ENCODE peak calls at places on chromosomes 2 and 18, in ten cellular contexts. One of them, this sample, is unnamed.
A peak's percentile ranks its signal among the peaks of the same experiment; 100 is the strongest.

GRCh38 chr2:227360351-227360750 is 18.8 kb downstream of the TM4SF20 start:
- DNase-seq in BE2C: no peak
- DNase-seq in choroid plexus epithelial cell: peak; percentile 78
- DNase-seq in left ventricle myocardium inferior: no peak
- DNase-seq in GM23338: no peak
- DNase-seq in H1: no peak
- DNase-seq in AG04449: no peak
- DNase-seq in ovary: no peak
- DNase-seq in lower lobe of right lung: no peak
- DNase-seq in fibroblast of lung: no peak
- DNase-seq in this sample: no peak

GRCh38 chr2:237568121-237568660 is 1.8 kb downstream of the PRLH start:
- DNase-seq in choroid plexus epithelial cell: no peak
- DNase-seq in AG04449: no peak
- DNase-seq in H1: no peak
- DNase-seq in ovary: peak; percentile 24
- DNase-seq in left ventricle myocardium inferior: no peak
- DNase-seq in BE2C: no peak
- DNase-seq in fibroblast of lung: no peak
- DNase-seq in GM23338: no peak
- DNase-seq in lower lobe of right lung: no peak
- DNase-seq in this sample: peak; percentile 73

GRCh38 chr2:1633936-1634587 is 110.3 kb downstream of the PXDN start:
- DNase-seq in choroid plexus epithelial cell: no peak
- DNase-seq in H1: no peak
- DNase-seq in BE2C: no peak
- DNase-seq in lower lobe of right lung: no peak
- DNase-seq in GM23338: no peak
- DNase-seq in left ventricle myocardium inferior: no peak
- DNase-seq in AG04449: no peak
- DNase-seq in fibroblast of lung: no peak
- DNase-seq in ovary: peak; percentile 25
- DNase-seq in this sample: no peak

GRCh38 chr18:54119524-54120019 is 104.9 kb downstream of the MBD2 start:
- DNase-seq in GM23338: peak; percentile 88
- DNase-seq in BE2C: peak; percentile 5
- DNase-seq in choroid plexus epithelial cell: peak; percentile 87
- DNase-seq in H1: peak; percentile 54
- DNase-seq in fibroblast of lung: peak; percentile 51
- DNase-seq in left ventricle myocardium inferior: no peak
- DNase-seq in lower lobe of right lung: no peak
- DNase-seq in ovary: no peak
- DNase-seq in AG04449: no peak
- DNase-seq in this sample: no peak

GRCh38 chr2:9191044-9191481 is 15.5 kb upstream of the ASAP2 start:
- DNase-seq in GM23338: peak; percentile 59
- DNase-seq in ovary: peak; percentile 81
- DNase-seq in lower lobe of right lung: peak; percentile 66
- DNase-seq in fibroblast of lung: peak; percentile 98
- DNase-seq in choroid plexus epithelial cell: peak; percentile 89
- DNase-seq in H1: no peak
- DNase-seq in AG04449: peak; percentile 78
- DNase-seq in left ventricle myocardium inferior: peak; percentile 79
- DNase-seq in BE2C: peak; percentile 50
- DNase-seq in this sample: peak; percentile 96

GRCh38 chr2:41791523-41791922 is 256.3 kb upstream of the PKDCC start:
- DNase-seq in fibroblast of lung: peak; percentile 20
- DNase-seq in GM23338: peak; percentile 60
- DNase-seq in left ventricle myocardium inferior: peak; percentile 18
- DNase-seq in ovary: peak; percentile 54
- DNase-seq in AG04449: no peak
- DNase-seq in H1: no peak
- DNase-seq in lower lobe of right lung: no peak
- DNase-seq in BE2C: no peak
- DNase-seq in choroid plexus epithelial cell: peak; percentile 52
- DNase-seq in this sample: no peak

GRCh38 chr2:200077210-200077650 is 121.8 kb downstream of the MAIP1 start:
- DNase-seq in BE2C: no peak
- DNase-seq in GM23338: no peak
- DNase-seq in lower lobe of right lung: no peak
- DNase-seq in choroid plexus epithelial cell: peak; percentile 91
- DNase-seq in H1: no peak
- DNase-seq in fibroblast of lung: peak; percentile 79
- DNase-seq in AG04449: peak; percentile 85
- DNase-seq in left ventricle myocardium inferior: no peak
- DNase-seq in ovary: no peak
- DNase-seq in this sample: no peak

GRCh38 chr2:30662268-30663131 is 144.7 kb downstream of the CAPN13 start:
- DNase-seq in GM23338: no peak
- DNase-seq in AG04449: no peak
- DNase-seq in ovary: no peak
- DNase-seq in left ventricle myocardium inferior: no peak
- DNase-seq in choroid plexus epithelial cell: peak; percentile 34
- DNase-seq in BE2C: no peak
- DNase-seq in lower lobe of right lung: no peak
- DNase-seq in H1: peak; percentile 16
- DNase-seq in fibroblast of lung: peak; percentile 84
- DNase-seq in this sample: no peak

GRCh38 chr2:180040146-180040925 is 33.2 kb upstream of the CWC22 start:
- DNase-seq in lower lobe of right lung: no peak
- DNase-seq in choroid plexus epithelial cell: peak; percentile 95
- DNase-seq in H1: no peak
- DNase-seq in GM23338: no peak
- DNase-seq in left ventricle myocardium inferior: no peak
- DNase-seq in ovary: no peak
- DNase-seq in fibroblast of lung: peak; percentile 98
- DNase-seq in AG04449: peak; percentile 94
- DNase-seq in BE2C: no peak
- DNase-seq in this sample: no peak

GRCh38 chr2:239671916-239672849 is 271.4 kb upstream of the HDAC4 start:
- DNase-seq in BE2C: no peak
- DNase-seq in choroid plexus epithelial cell: no peak
- DNase-seq in AG04449: no peak
- DNase-seq in H1: no peak
- DNase-seq in left ventricle myocardium inferior: no peak
- DNase-seq in fibroblast of lung: no peak
- DNase-seq in lower lobe of right lung: no peak
- DNase-seq in ovary: no peak
- DNase-seq in GM23338: no peak
- DNase-seq in this sample: no peak

GRCh38 chr2:224982226-224982625 is 60.0 kb downstream of the DOCK10 start:
- DNase-seq in ovary: no peak
- DNase-seq in BE2C: no peak
- DNase-seq in AG04449: no peak
- DNase-seq in GM23338: no peak
- DNase-seq in lower lobe of right lung: no peak
- DNase-seq in left ventricle myocardium inferior: no peak
- DNase-seq in fibroblast of lung: peak; percentile 40
- DNase-seq in H1: no peak
- DNase-seq in choroid plexus epithelial cell: no peak
- DNase-seq in this sample: no peak

GRCh38 chr2:150332378-150332777 is 155.1 kb downstream of the RND3 start:
- DNase-seq in lower lobe of right lung: no peak
- DNase-seq in BE2C: no peak
- DNase-seq in ovary: no peak
- DNase-seq in choroid plexus epithelial cell: no peak
- DNase-seq in left ventricle myocardium inferior: no peak
- DNase-seq in AG04449: no peak
- DNase-seq in fibroblast of lung: no peak
- DNase-seq in H1: no peak
- DNase-seq in GM23338: no peak
- DNase-seq in this sample: no peak

GRCh38 chr2:195445639-195446038 is 211.4 kb upstream of the SLC39A10 start:
- DNase-seq in left ventricle myocardium inferior: no peak
- DNase-seq in GM23338: no peak
- DNase-seq in BE2C: no peak
- DNase-seq in ovary: no peak
- DNase-seq in AG04449: peak; percentile 9
- DNase-seq in lower lobe of right lung: no peak
- DNase-seq in H1: no peak
- DNase-seq in choroid plexus epithelial cell: peak; percentile 43
- DNase-seq in fibroblast of lung: peak; percentile 18
- DNase-seq in this sample: no peak

GRCh38 chr18:44651453-44651852 is 29.2 kb upstream of the SETBP1 start:
- DNase-seq in H1: no peak
- DNase-seq in AG04449: peak; percentile 49
- DNase-seq in lower lobe of right lung: no peak
- DNase-seq in GM23338: peak; percentile 21
- DNase-seq in fibroblast of lung: peak; percentile 89
- DNase-seq in BE2C: no peak
- DNase-seq in left ventricle myocardium inferior: no peak
- DNase-seq in ovary: no peak
- DNase-seq in choroid plexus epithelial cell: peak; percentile 93
- DNase-seq in this sample: no peak

DNA sequence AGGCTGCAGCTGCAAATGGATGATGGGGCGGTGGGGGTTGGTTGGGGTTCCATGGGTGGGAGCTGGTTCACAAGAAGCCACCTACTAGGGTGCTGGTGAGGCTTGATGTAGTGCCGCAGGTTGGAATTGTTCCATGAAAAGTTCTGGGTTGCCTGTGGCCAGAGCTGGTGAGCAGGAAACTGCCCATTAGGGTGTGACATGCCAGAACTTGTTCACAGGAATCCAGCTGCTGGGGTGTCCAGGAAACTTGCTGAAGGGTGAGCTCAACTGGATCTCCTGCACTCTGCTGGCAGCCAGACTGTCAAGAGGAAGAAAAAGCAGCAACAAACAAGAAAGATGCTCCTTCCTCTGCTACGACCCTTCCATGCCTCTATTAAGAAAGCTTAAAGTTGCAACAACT is 48.8 kb downstream of the MAP3K20 start:
- DNase-seq in choroid plexus epithelial cell: peak; percentile 56
- DNase-seq in H1: no peak
- DNase-seq in lower lobe of right lung: no peak
- DNase-seq in left ventricle myocardium inferior: no peak
- DNase-seq in AG04449: no peak
- DNase-seq in ovary: no peak
- DNase-seq in GM23338: no peak
- DNase-seq in fibroblast of lung: peak; percentile 35
- DNase-seq in BE2C: no peak
- DNase-seq in this sample: no peak
- TF ChIP-seq CTCF in choroid plexus epithelial cell: peak; percentile 3
- TF ChIP-seq CTCF in H1: no peak
- TF ChIP-seq CTCF in lower lobe of right lung: no peak
- TF ChIP-seq CTCF in left ventricle myocardium inferior: no peak
- TF ChIP-seq CTCF in AG04449: no peak
- TF ChIP-seq CTCF in ovary: no peak
- TF ChIP-seq CTCF in GM23338: no peak
- TF ChIP-seq CTCF in fibroblast of lung: no peak
- TF ChIP-seq CTCF in BE2C: no peak
- TF ChIP-seq CTCF in this sample: no peak

GRCh38 chr2:121008978-121009377 is 273.3 kb downstream of the GLI2 start:
- DNase-seq in BE2C: peak; percentile 47
- DNase-seq in AG04449: no peak
- DNase-seq in choroid plexus epithelial cell: peak; percentile 13
- DNase-seq in fibroblast of lung: no peak
- DNase-seq in ovary: no peak
- DNase-seq in GM23338: peak; percentile 78
- DNase-seq in left ventricle myocardium inferior: no peak
- DNase-seq in lower lobe of right lung: no peak
- DNase-seq in H1: peak; percentile 73
- DNase-seq in this sample: no peak
- TF ChIP-seq CTCF in BE2C: peak; percentile 45
- TF ChIP-seq CTCF in AG04449: peak; percentile 18
- TF ChIP-seq CTCF in choroid plexus epithelial cell: peak; percentile 56
- TF ChIP-seq CTCF in fibroblast of lung: peak; percentile 37
- TF ChIP-seq CTCF in ovary: no peak
- TF ChIP-seq CTCF in GM23338: peak; percentile 59
- TF ChIP-seq CTCF in left ventricle myocardium inferior: no peak
- TF ChIP-seq CTCF in lower lobe of right lung: no peak
- TF ChIP-seq CTCF in H1: peak; percentile 56
- TF ChIP-seq CTCF in this sample: peak; percentile 57

DNA sequence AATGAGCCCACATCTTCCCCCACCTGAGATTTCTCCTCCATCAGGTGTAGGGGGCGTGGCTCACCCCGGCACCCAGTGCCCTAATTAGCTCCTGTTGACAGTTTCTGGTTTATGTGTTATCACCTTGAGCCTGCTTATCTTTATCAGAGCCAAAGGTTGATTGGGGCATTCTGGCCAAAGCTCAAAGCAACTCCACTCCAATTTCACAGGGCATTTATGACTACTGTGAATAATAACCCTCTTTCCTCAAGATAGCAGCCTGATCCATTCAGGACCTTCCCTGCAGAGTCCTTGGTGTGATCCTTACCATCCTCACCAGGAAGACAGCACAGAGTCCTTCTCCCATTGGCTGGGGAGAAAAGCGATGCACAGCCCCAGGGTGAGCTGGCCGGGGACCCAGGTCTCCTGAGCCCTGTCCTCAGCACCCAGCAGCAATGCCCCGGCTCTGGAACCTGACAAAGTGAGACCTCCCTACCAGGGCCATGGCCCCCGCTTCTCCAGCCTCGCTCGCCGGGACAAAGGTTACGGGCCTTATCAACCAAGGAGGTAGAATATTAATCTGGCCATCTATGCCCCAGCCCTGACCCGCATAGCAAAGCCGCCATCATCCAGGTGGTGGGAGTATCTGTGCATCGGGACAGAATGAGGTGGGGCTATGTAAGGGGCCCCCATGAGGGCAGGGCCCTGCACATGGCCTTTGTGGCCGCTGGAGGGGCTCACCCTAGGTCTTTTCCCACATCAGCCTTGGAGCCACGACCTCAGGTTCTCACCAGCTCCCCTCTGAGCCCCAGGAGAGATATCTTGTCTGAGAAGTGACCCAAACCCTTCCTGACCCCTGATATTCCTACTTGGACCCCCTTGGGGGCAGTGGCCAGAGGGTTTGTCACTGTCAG is 64.5 kb downstream of the ZFP36L2 start:
- DNase-seq in left ventricle myocardium inferior: no peak
- DNase-seq in ovary: no peak
- DNase-seq in AG04449: no peak
- DNase-seq in BE2C: no peak
- DNase-seq in choroid plexus epithelial cell: no peak
- DNase-seq in GM23338: no peak
- DNase-seq in H1: no peak
- DNase-seq in fibroblast of lung: no peak
- DNase-seq in lower lobe of right lung: no peak
- DNase-seq in this sample: no peak
- TF ChIP-seq CTCF in left ventricle myocardium inferior: no peak
- TF ChIP-seq CTCF in ovary: no peak
- TF ChIP-seq CTCF in AG04449: no peak
- TF ChIP-seq CTCF in BE2C: no peak
- TF ChIP-seq CTCF in choroid plexus epithelial cell: no peak
- TF ChIP-seq CTCF in GM23338: no peak
- TF ChIP-seq CTCF in H1: no peak
- TF ChIP-seq CTCF in fibroblast of lung: no peak
- TF ChIP-seq CTCF in lower lobe of right lung: no peak
- TF ChIP-seq CTCF in this sample: no peak

DNA sequence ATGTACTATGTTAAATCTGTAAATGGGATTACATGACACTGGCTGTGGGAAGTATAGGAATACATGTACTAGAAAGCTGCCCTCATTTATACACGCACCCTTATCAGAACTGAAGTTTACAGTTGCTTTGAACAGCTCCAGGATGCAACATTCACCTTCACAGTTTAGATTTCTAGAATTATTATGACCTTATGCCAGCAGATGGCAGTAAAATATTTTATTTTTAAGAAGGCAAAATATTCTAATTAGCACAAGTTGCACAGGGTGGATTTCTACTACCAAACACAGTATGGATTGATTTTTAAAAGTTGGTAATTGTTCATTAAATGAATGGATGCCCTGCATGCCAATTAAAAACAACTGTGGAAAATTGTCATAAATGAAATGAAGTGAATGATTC is 670.4 kb downstream of the KCNJ3 start:
- DNase-seq in lower lobe of right lung: no peak
- DNase-seq in choroid plexus epithelial cell: peak; percentile 24
- DNase-seq in ovary: no peak
- DNase-seq in BE2C: no peak
- DNase-seq in GM23338: peak; percentile 15
- DNase-seq in left ventricle myocardium inferior: no peak
- DNase-seq in AG04449: no peak
- DNase-seq in H1: no peak
- DNase-seq in fibroblast of lung: peak; percentile 4
- DNase-seq in this sample: no peak
- TF ChIP-seq CTCF in lower lobe of right lung: no peak
- TF ChIP-seq CTCF in choroid plexus epithelial cell: peak; percentile 31
- TF ChIP-seq CTCF in ovary: no peak
- TF ChIP-seq CTCF in BE2C: peak; percentile 10
- TF ChIP-seq CTCF in GM23338: peak; percentile 50
- TF ChIP-seq CTCF in left ventricle myocardium inferior: no peak
- TF ChIP-seq CTCF in AG04449: no peak
- TF ChIP-seq CTCF in H1: no peak
- TF ChIP-seq CTCF in fibroblast of lung: peak; percentile 33
- TF ChIP-seq CTCF in this sample: peak; percentile 81

This sample was measured in chondrocyte.